ENCODE peak calls at places on chromosomes 5 and 9, in six cellular contexts. K is PC-3; F is upper lobe of left lung; M is CD4-positive, alpha-beta memory T cell; X is psoas muscle; N is DND-41. A is an unnamed sample.

GRCh38 chr9:32622948-32623347 is 12.5 kb downstream of the TAF1L start:
- DNase-seq in K (no peak), F (no peak), M (no peak), X (no peak), N (no peak), A (no peak)

GRCh38 chr5:139755892-139756671 is 39.5 kb upstream of the PSD2 start:
- DNase-seq in K (no peak), F (peak; percentile 80), M (no peak), X (no peak), N (no peak), A (no peak)

GRCh38 chr5:69368458-69369368 is 607 bp downstream of the AK6 start:
- DNase-seq in K (peak; percentile 16), F (no peak), M (peak; percentile 31), X (no peak), N (peak; percentile 39), A (no peak)

GRCh38 chr9:128231638-128232568 is 28.7 kb downstream of the DNM1 start:
- DNase-seq in K (no peak), F (no peak), M (no peak), X (peak; percentile 67), N (no peak), A (no peak)

GRCh38 chr5:176543428-176544182 is 5.5 kb upstream of the CDHR2 start:
- DNase-seq in K (peak; percentile 73), F (peak; percentile 96), M (peak; percentile 78), X (peak; percentile 79), N (peak; percentile 70), A (no peak)

GRCh38 chr5:342501-343460 is 21.3 kb downstream of the AHRR start:
- DNase-seq in K (no peak), F (no peak), M (no peak), X (no peak), N (no peak), A (no peak)

GRCh38 chr9:34332370-34332964 is 3.1 kb downstream of the NUDT2 start:
- DNase-seq in K (peak; percentile 59), F (no peak), M (peak; percentile 10), X (no peak), N (no peak), A (no peak)

GRCh38 chr5:170297589-170298462 is at the start of gene LCP2:
- DNase-seq in K (no peak), F (no peak), M (peak; percentile 56), X (no peak), N (peak; percentile 77), A (no peak)

GRCh38 chr9:114539718-114540410 is 34.6 kb upstream of the WHRN start:
- DNase-seq in K (no peak), F (peak; percentile 20), M (no peak), X (no peak), N (no peak), A (no peak)

GRCh38 chr9:95670122-95670521 is 153.4 kb upstream of the PTCH1 start:
- DNase-seq in K (no peak), F (no peak), M (no peak), X (no peak), N (no peak), A (no peak)

GRCh38 chr9:96858670-96859069 is 4.4 kb upstream of the ZNF782 start:
- DNase-seq in K (no peak), F (no peak), M (no peak), X (no peak), N (no peak), A (no peak)

GRCh38 chr9:130337784-130338380 is 72.3 kb downstream of the HMCN2 start:
- DNase-seq in K (no peak), F (peak; percentile 73), M (no peak), X (no peak), N (no peak), A (no peak)

GRCh38 chr9:69463497-69464068 is 138.6 kb downstream of the ENTREP1 start:
- DNase-seq in K (no peak), F (no peak), M (no peak), X (no peak), N (no peak), A (no peak)

GRCh38 chr5:89417990-89418820 is 535.2 kb upstream of the MEF2C start:
- DNase-seq in K (no peak), F (no peak), M (no peak), X (peak; percentile 11), N (no peak), A (no peak)

GRCh38 chr5:163496286-163496685 is 9.1 kb upstream of the MAT2B start:
- DNase-seq in K (peak; percentile 19), F (no peak), M (no peak), X (no peak), N (no peak), A (no peak)

GRCh38 chr9:98989036-98990000 is 45.6 kb downstream of the COL15A1 start:
- DNase-seq in K (peak; percentile 94), F (no peak), M (no peak), X (peak; percentile 83), N (no peak), A (peak; percentile 92)

GRCh38 chr9:35680331-35681105 is 6.8 kb downstream of the CA9 start:
- DNase-seq in K (no peak), F (no peak), M (no peak), X (no peak), N (no peak), A (no peak)

GRCh38 chr9:35682083-35682482 is 7.6 kb downstream of the TPM2 start:
- DNase-seq in K (no peak), F (no peak), M (no peak), X (no peak), N (no peak), A (no peak)

GRCh38 chr9:35683323-35683722 is 6.4 kb downstream of the TPM2 start:
- DNase-seq in K (no peak), F (no peak), M (no peak), X (no peak), N (no peak), A (no peak)

GRCh38 chr9:35681341-35682002 is 7.7 kb downstream of the CA9 start:
- DNase-seq in K (no peak), F (no peak), M (no peak), X (no peak), N (no peak), A (no peak)

DNA sequence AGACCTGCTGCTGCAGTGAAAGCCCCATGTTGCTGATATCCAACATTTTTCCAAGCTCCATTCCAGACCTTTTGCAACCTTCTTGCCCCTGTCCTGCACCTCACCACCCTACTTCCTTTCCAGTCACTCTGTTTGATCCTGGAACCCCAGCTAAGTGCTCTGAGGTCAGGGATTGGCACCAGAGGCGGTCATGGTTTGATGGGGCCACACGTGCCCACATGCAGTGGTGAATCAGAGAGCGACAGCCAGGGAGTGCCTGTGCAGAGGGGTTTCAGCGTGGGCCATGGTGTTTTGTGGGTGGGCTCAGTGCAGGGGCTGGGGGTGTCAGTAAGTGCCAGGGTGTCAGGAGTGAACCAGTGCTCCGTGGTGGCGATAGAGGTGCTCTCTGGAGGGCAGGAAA is 7.2 kb downstream of the TPM2 start:
- DNase-seq in K (no peak), F (peak; percentile 30), M (no peak), X (no peak), N (no peak), A (no peak)
- H3K36me3 ChIP-seq in K (no peaks in the 10 kb centered on the region), F (peaks cover 6% of the 10 kb centered on the region), M (no peaks in the 10 kb centered on the region), X (peaks cover 42% of the 10 kb centered on the region), N (peaks cover 39% of the 10 kb centered on the region), A (peaks cover 57% of the 10 kb centered on the region)

DNA sequence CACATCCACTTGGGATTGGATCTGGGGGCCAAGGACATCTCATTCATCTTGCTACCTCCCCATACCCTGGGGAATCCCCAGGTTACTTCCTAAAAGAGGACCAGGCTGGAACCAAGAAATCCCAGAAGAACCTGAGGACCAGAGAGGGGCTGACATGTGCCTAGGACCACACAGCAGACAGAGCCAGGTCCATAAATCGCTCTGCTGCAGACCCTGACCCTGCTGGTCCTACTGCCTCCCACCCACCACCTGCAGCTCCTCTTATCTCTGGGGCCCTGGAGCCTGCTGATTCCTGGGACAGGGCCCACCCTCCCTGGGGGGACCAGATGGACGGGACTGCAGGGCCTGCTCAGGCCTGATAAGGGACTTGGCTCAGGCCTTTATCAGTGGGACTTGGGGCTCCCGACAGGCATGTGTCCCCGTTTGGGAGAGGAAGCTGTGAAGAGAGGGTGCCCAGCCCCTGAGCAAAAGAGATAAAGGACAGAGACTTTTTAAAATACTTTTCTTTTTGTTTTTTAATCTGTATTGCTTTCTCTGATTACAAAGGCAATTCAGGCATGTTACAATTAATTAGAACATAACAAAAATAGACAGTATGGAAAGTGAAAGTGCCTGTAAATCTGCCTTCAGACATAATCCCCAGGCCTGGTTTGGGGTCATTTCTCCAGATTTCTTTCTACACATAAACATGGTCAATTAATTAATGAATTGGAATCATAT is 101.3 kb upstream of the LARP1 start:
- DNase-seq in K (no peak), F (no peak), M (no peak), X (no peak), N (no peak), A (no peak)
- H3K27ac ChIP-seq in K (no peak overlapping the region), F (peak overlapping the region; percentile 65), M (no peak overlapping the region), X (peak overlapping the region; percentile 48), N (no peak overlapping the region), A (no peak overlapping the region)

DNA sequence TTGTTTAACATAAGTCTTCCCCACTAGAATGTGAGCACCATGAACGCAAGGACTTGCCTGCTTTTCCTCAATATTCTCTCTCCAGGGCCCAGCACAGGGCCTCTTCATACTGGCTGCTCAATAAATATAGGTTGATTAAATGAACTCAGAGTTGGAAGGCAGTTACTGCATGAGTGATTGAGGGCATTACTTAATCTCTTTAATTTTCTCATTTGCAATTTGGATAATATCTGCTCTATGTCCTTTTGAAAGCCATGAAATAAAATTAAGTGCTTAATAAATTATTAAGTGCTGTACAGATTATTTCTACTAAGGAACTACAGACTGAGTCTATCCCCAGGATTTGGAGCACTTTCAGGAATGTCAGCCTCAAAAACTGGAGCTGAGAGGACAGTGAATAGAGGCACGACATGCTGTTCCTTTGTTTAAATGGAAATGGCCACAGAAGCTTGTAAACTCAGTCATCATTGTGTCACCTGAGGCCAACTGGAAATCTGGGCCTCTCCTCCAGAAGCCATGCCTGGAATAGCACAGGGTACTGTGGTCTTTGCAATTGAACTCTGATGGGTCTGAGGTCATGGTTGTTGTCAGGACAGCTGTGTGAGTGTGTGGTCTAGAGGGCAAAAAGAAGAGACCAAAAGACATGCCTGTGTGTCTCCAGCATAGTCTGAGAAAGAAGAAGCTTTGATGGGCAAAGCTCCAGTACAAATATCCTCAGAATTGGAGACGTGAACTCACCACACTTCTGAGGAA is 86.1 kb downstream of the SH3TC2 start:
- DNase-seq in K (peak; percentile 93), F (no peak), M (no peak), X (no peak), N (no peak), A (no peak)
- H3K4me1 ChIP-seq in K (peaks cover 75% of the 10 kb centered on the region), F (peaks cover 17% of the 10 kb centered on the region), M (no peaks in the 10 kb centered on the region), X (peaks cover 54% of the 10 kb centered on the region), N (no peaks in the 10 kb centered on the region), A (peaks cover 28% of the 10 kb centered on the region)

GRCh38 chr9:21873540-21874221 is 71.2 kb downstream of the MTAP start:
- DNase-seq in K (peak; percentile 36), F (no peak), M (no peak), X (no peak), N (no peak), A (no peak)

GRCh38 chr9:21872696-21873095 is 70.3 kb downstream of the MTAP start:
- DNase-seq in K (no peak), F (no peak), M (no peak), X (no peak), N (no peak), A (no peak)

GRCh38 chr9:21871256-21871975 is 69.0 kb downstream of the MTAP start:
- DNase-seq in K (peak; percentile 46), F (no peak), M (no peak), X (no peak), N (no peak), A (no peak)

DNA sequence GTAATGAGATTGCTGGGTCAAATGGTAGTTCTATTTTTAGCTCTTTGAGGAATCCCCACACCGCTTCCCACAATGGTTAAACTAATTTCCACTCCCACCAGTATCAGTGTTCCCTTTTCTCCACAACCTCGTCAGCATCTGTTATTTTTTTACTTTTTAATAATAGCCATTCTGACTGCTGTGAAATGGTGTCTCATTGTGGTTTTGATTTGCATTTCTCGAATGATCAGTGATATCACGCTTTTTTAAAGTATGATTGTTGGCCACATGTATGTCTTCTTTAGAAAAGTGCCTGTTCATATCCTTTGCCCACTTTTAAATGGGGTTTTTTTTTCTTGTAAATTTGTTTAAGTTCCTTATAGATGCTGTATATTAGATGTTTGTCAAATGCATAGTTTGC is 73.5 kb downstream of the MTAP start:
- DNase-seq in K (no peak), F (no peak), M (no peak), X (no peak), N (no peak), A (no peak)
- H3K36me3 ChIP-seq in K (peaks cover 12% of the 10 kb centered on the region), F (no peaks in the 10 kb centered on the region), M (no peaks in the 10 kb centered on the region), X (no peaks in the 10 kb centered on the region), N (peaks cover 21% of the 10 kb centered on the region), A (peaks cover 5% of the 10 kb centered on the region)

A was measured in thoracic aorta.